ENCODE peak calls at places on chromosomes 11 and 22, in eight cellular contexts. B, P, V, N, Q, K, G and I are unnamed samples.

GRCh38 chr11:3136542-3137455 is 28.3 kb downstream of the OSBPL5 start:
- DNase-seq in B (no peak), P (no peak), V (peak; percentile 57), N (no peak), Q (no peak), K (no peak), G (no peak), I (no peak)

GRCh38 chr22:20436309-20437252 is 1.0 kb downstream of the SCARF2 start:
- DNase-seq in B (no peak), P (no peak), V (peak; percentile 69), N (peak; percentile 30), Q (no peak), K (no peak), G (peak; percentile 49), I (peak; percentile 47)

GRCh38 chr11:35237860-35238715 is 99.1 kb downstream of the CD44 start:
- DNase-seq in B (peak; percentile 87), P (peak; percentile 49), V (no peak), N (peak; percentile 78), Q (peak; percentile 15), K (peak; percentile 57), G (peak; percentile 76), I (peak; percentile 18)

GRCh38 chr11:123560001-123560400 is 94.4 kb downstream of the SCN3B start:
- DNase-seq in B (no peak), P (no peak), V (peak; percentile 73), N (no peak), Q (peak; percentile 50), K (peak; percentile 44), G (peak; percentile 72), I (peak; percentile 63)

GRCh38 chr22:49364398-49364797 is 463.3 kb downstream of the BRD1 start:
- DNase-seq in B (no peak), P (no peak), V (peak; percentile 32), N (no peak), Q (no peak), K (no peak), G (no peak), I (no peak)

GRCh38 chr22:50082961-50083461 is 2.2 kb downstream of the MLC1 start:
- DNase-seq in B (no peak), P (no peak), V (no peak), N (peak; percentile 18), Q (no peak), K (no peak), G (no peak), I (peak; percentile 22)

GRCh38 chr11:108853151-108853550 is 188.3 kb downstream of the DDX10 start:
- DNase-seq in B (no peak), P (no peak), V (no peak), N (no peak), Q (no peak), K (no peak), G (no peak), I (no peak)

GRCh38 chr11:120532511-120533196 is 21.1 kb downstream of the GRIK4 start:
- DNase-seq in B (no peak), P (no peak), V (no peak), N (no peak), Q (no peak), K (no peak), G (peak; percentile 38), I (no peak)

GRCh38 chr22:30325065-30325720 is 1.5 kb downstream of the TBC1D10A start:
- DNase-seq in B (no peak), P (no peak), V (no peak), N (peak; percentile 54), Q (no peak), K (no peak), G (peak; percentile 82), I (no peak)

GRCh38 chr11:44556735-44557409 is 8.6 kb upstream of the CD82 start:
- DNase-seq in B (peak; percentile 75), P (peak; percentile 69), V (no peak), N (peak; percentile 78), Q (peak; percentile 38), K (peak; percentile 67), G (peak; percentile 71), I (peak; percentile 36)

GRCh38 chr11:50278756-50279155 is 246.1 kb downstream of the OR4C45 start:
- DNase-seq in B (no peak), P (no peak), V (no peak), N (no peak), Q (no peak), K (no peak), G (no peak), I (no peak)

GRCh38 chr11:78938036-78938435 is 363.4 kb upstream of the NARS2 start:
- DNase-seq in B (no peak), P (no peak), V (no peak), N (no peak), Q (no peak), K (no peak), G (no peak), I (no peak)

GRCh38 chr22:23306438-23306921 is 126.2 kb downstream of the BCR start:
- DNase-seq in B (no peak), P (no peak), V (peak; percentile 54), N (no peak), Q (no peak), K (no peak), G (peak; percentile 95), I (no peak)

GRCh38 chr22:28230682-28231081 is 311.6 kb upstream of the PITPNB start:
- DNase-seq in B (no peak), P (no peak), V (no peak), N (no peak), Q (no peak), K (no peak), G (peak; percentile 40), I (no peak)

GRCh38 chr11:47724041-47724729 is 9.0 kb upstream of the AGBL2 start:
- DNase-seq in B (no peak), P (no peak), V (no peak), N (peak; percentile 20), Q (no peak), K (no peak), G (peak; percentile 85), I (no peak)

GRCh38 chr22:45263790-45264269 is 20.9 kb upstream of the UPK3A start:
- DNase-seq in B (peak; percentile 88), P (no peak), V (peak; percentile 84), N (peak; percentile 71), Q (no peak), K (no peak), G (peak; percentile 87), I (peak; percentile 86)

GRCh38 chr11:2102132-2102882 is 36.9 kb downstream of the IGF2 start:
- DNase-seq in B (no peak), P (no peak), V (no peak), N (no peak), Q (no peak), K (no peak), G (no peak), I (no peak)

GRCh38 chr22:42937164-42937854 is 77.6 kb downstream of the PACSIN2 start:
- DNase-seq in B (peak; percentile 80), P (no peak), V (peak; percentile 80), N (peak; percentile 66), Q (no peak), K (peak; percentile 49), G (peak; percentile 67), I (peak; percentile 68)

GRCh38 chr22:37244114-37244921 is at the start of gene RAC2:
- DNase-seq in B (peak; percentile 95), P (peak; percentile 87), V (peak; percentile 91), N (peak; percentile 91), Q (peak; percentile 67), K (peak; percentile 94), G (peak; percentile 83), I (peak; percentile 89)

GRCh38 chr11:125968363-125968762 is 22.5 kb downstream of the VSIG10L2 start:
- DNase-seq in B (no peak), P (no peak), V (no peak), N (no peak), Q (no peak), K (no peak), G (no peak), I (no peak)

GRCh38 chr11:111586305-111586915 is 15.8 kb upstream of the SIK2 start:
- DNase-seq in B (peak; percentile 70), P (peak; percentile 34), V (no peak), N (peak; percentile 64), Q (peak; percentile 55), K (peak; percentile 17), G (peak; percentile 72), I (peak; percentile 47)

GRCh38 chr11:79100093-79100704 is 340.6 kb downstream of the TENM4 start:
- DNase-seq in B (peak; percentile 54), P (no peak), V (no peak), N (peak; percentile 58), Q (peak; percentile 42), K (peak; percentile 27), G (peak; percentile 71), I (peak; percentile 76)

GRCh38 chr11:67463680-67464410 is 5.2 kb downstream of the TMEM134 start:
- DNase-seq in B (peak; percentile 69), P (no peak), V (peak; percentile 88), N (peak; percentile 86), Q (no peak), K (no peak), G (no peak), I (no peak)

GRCh38 chr22:47169801-47170140 is 407.3 kb downstream of the TBC1D22A start:
- DNase-seq in B (no peak), P (no peak), V (peak; percentile 46), N (no peak), Q (no peak), K (no peak), G (no peak), I (no peak)

GRCh38 chr11:1815311-1815710 is 19.5 kb upstream of the SYT8 start:
- DNase-seq in B (no peak), P (no peak), V (no peak), N (no peak), Q (no peak), K (no peak), G (no peak), I (no peak)

GRCh38 chr11:69637601-69637955 is 3.4 kb upstream of the CCND1 start:
- DNase-seq in B (no peak), P (no peak), V (no peak), N (no peak), Q (no peak), K (no peak), G (no peak), I (no peak)

GRCh38 chr11:120513436-120514315 is 2.1 kb downstream of the GRIK4 start:
- DNase-seq in B (no peak), P (no peak), V (peak; percentile 56), N (no peak), Q (no peak), K (no peak), G (no peak), I (peak; percentile 36)

GRCh38 chr22:21015051-21016006 is at the start of gene P2RX6:
- DNase-seq in B (no peak), P (no peak), V (no peak), N (peak; percentile 72), Q (peak; percentile 37), K (no peak), G (no peak), I (no peak)

GRCh38 chr22:31490496-31490925 is 869 bp upstream of the EIF4ENIF1 start:
- DNase-seq in B (peak; percentile 97), P (peak; percentile 24), V (peak; percentile 72), N (peak; percentile 80), Q (no peak), K (peak; percentile 67), G (peak; percentile 71), I (peak; percentile 79)

GRCh38 chr22:42388130-42388797 is 43.9 kb downstream of the NFAM1 start:
- DNase-seq in B (peak; percentile 32), P (no peak), V (no peak), N (peak; percentile 23), Q (peak; percentile 97), K (no peak), G (peak; percentile 10), I (no peak)